ENCODE peak calls at places on chromosomes 13 and 19, in four cellular contexts. I, Y, O and S are unnamed samples.
A peak's percentile ranks its signal among the peaks of the same experiment; 100 is the strongest.

GRCh38 chr13:95300625-95301134 is 571 bp downstream of the ABCC4 start:
- DNase-seq in I (no peak), Y (peak; percentile 71), O (peak; percentile 16), S (peak; percentile 50)

GRCh38 chr19:18879579-18880373 is 16.2 kb downstream of the CERS1 start:
- DNase-seq in I (no peak), Y (peak; percentile 96), O (no peak), S (peak; percentile 85)

GRCh38 chr19:46351241-46352041 is 4.6 kb downstream of the PPP5C start:
- DNase-seq in I (no peak), Y (no peak), O (no peak), S (no peak)

GRCh38 chr19:56507446-56508281 is at the start of gene ZNF471:
- DNase-seq in I (no peak), Y (no peak), O (no peak), S (peak; percentile 91)

GRCh38 chr19:19538767-19539166 is 702 bp downstream of the CILP2 start:
- DNase-seq in I (no peak), Y (no peak), O (no peak), S (peak; percentile 22)

GRCh38 chr19:46798713-46799112 is 10.3 kb upstream of the SLC1A5 start:
- DNase-seq in I (no peak), Y (no peak), O (no peak), S (no peak)

GRCh38 chr13:89267734-89268133 is 1596.6 kb downstream of the SLITRK5 start:
- DNase-seq in I (no peak), Y (no peak), O (no peak), S (no peak)

GRCh38 chr13:99000137-99000536 is 22.3 kb upstream of the DOCK9 start:
- DNase-seq in I (no peak), Y (no peak), O (no peak), S (no peak)

GRCh38 chr13:101204270-101205011 is 211.9 kb downstream of the NALCN start:
- DNase-seq in I (no peak), Y (no peak), O (no peak), S (no peak)

GRCh38 chr19:32909257-32909656 is 39.7 kb upstream of the SLC7A9 start:
- DNase-seq in I (no peak), Y (peak; percentile 2), O (no peak), S (no peak)

GRCh38 chr19:13526552-13526951 is 20.3 kb upstream of the CACNA1A start:
- DNase-seq in I (no peak), Y (peak; percentile 56), O (no peak), S (peak; percentile 85)

GRCh38 chr13:73722120-73722519 is 412.1 kb downstream of the KLF12 start:
- DNase-seq in I (peak; percentile 39), Y (no peak), O (peak; percentile 5), S (no peak)

GRCh38 chr13:93260591-93260990 is 34.0 kb downstream of the GPC6 start:
- DNase-seq in I (no peak), Y (no peak), O (no peak), S (no peak)

GRCh38 chr13:101835920-101836319 is 383.4 kb downstream of the ITGBL1 start:
- DNase-seq in I (no peak), Y (no peak), O (no peak), S (no peak)

GRCh38 chr13:45238945-45239795 is 38.3 kb upstream of the KCTD4 start:
- DNase-seq in I (no peak), Y (no peak), O (no peak), S (no peak)

GRCh38 chr13:106867249-106867648 is 299.3 kb upstream of the ARGLU1 start:
- DNase-seq in I (no peak), Y (no peak), O (no peak), S (no peak)

GRCh38 chr19:28827382-28827781 is 385.6 kb downstream of the UQCRFS1 start:
- DNase-seq in I (no peak), Y (no peak), O (no peak), S (no peak)

GRCh38 chr19:28828276-28828870 is 384.6 kb downstream of the UQCRFS1 start:
- DNase-seq in I (no peak), Y (no peak), O (no peak), S (no peak)

GRCh38 chr19:28820289-28820688 is 392.7 kb downstream of the UQCRFS1 start:
- DNase-seq in I (no peak), Y (no peak), O (no peak), S (no peak)

DNA sequence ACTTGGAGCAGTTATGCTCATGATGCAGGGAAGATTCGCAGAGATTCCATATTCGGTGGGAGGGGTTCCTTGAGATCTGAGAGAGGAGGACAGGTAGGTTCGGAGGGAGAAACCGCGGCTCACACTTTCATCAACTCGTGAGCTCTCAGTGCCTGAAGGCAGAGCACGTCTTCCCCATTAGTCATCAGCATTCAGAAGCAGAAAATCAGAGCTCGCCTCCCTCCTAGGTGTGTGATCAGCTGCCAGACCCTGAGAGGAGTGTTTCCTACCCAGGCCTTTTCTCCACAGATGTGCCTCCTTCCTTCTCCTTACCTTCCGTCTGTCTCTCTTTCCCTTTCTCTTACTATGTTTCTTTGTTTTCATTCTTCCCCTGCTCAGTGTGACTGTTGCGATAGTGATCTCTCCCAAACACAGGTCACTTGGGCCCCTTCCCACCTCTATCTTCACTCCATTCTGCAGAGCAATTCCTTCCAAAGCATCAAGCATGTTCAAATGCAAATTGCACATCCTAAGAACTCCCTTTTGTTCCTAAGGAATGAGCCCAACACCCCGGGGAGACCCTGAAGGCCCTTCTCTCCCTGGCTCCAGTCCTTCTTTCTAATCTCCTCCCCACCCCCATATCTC is 389.5 kb downstream of the UQCRFS1 start:
- DNase-seq in I (no peak), Y (no peak), O (no peak), S (no peak)
- TF ChIP-seq TCF7 in I (no peak), Y (no peak), O (no peak), S (no peak)

GRCh38 chr13:40452741-40453665 is 213.4 kb downstream of the FOXO1 start:
- DNase-seq in I (no peak), Y (no peak), O (peak; percentile 63), S (no peak)

GRCh38 chr13:40452038-40452666 is 214.3 kb downstream of the FOXO1 start:
- DNase-seq in I (no peak), Y (no peak), O (no peak), S (no peak)

GRCh38 chr13:40456397-40456958 is 210.0 kb downstream of the FOXO1 start:
- DNase-seq in I (no peak), Y (no peak), O (no peak), S (no peak)

GRCh38 chr13:40456979-40457553 is 209.4 kb downstream of the FOXO1 start:
- DNase-seq in I (no peak), Y (no peak), O (no peak), S (no peak)

GRCh38 chr13:40453666-40454030 is 212.8 kb downstream of the FOXO1 start:
- DNase-seq in I (no peak), Y (no peak), O (no peak), S (no peak)
- TF ChIP-seq TCF7 in I (no peak), Y (no peak), O (no peak), S (no peak)

DNA sequence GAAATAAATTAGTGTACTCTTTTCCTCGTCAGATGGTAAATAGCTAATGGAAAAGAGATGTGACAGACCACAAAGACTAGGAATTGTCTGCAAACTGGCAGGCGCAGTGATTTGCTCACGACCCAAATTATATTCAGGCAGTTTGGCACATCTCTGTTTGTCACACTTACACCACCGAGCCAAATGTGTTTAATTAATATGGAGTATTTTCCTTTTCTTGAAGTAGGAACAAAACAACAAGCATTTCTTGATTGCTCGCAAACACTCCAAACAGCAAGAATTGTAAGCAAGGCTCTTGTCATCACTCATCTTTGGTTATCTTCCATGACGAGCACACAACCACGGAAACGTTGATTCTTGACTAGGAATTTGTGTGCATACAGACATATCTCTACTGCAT is 884.1 kb downstream of the PCDH9 start:
- DNase-seq in I (no peak), Y (no peak), O (no peak), S (no peak)
- TF ChIP-seq TCF7 in I (no peak), Y (no peak), O (no peak), S (no peak)

GRCh38 chr13:75762066-75762937 is 126.2 kb downstream of the LMO7 start:
- DNase-seq in I (peak; percentile 84), Y (no peak), O (peak; percentile 15), S (no peak)

GRCh38 chr13:75762967-75763366 is 126.8 kb downstream of the LMO7 start:
- DNase-seq in I (peak; percentile 24), Y (no peak), O (peak; percentile 26), S (no peak)

GRCh38 chr13:75761373-75761772 is 125.2 kb downstream of the LMO7 start:
- DNase-seq in I (peak; percentile 25), Y (no peak), O (no peak), S (no peak)

GRCh38 chr13:75759531-75759930 is 123.4 kb downstream of the LMO7 start:
- DNase-seq in I (no peak), Y (no peak), O (peak; percentile 34), S (no peak)

GRCh38 chr13:75760182-75760981 is 124.3 kb downstream of the LMO7 start:
- DNase-seq in I (no peak), Y (no peak), O (peak; percentile 98), S (no peak)
- TF ChIP-seq TCF7 in I (no peak), Y (no peak), O (peak; percentile 94), S (no peak)

GRCh38 chr19:8526345-8527062 is 12.5 kb upstream of the ZNF414 start:
- DNase-seq in I (no peak), Y (peak; percentile 87), O (peak; percentile 87), S (peak; percentile 95)
- TF ChIP-seq TCF7 in I (no peak), Y (no peak), O (no peak), S (no peak)

GRCh38 chr13:51663980-51664957 is 80.0 kb downstream of the WDFY2 start:
- DNase-seq in I (no peak), Y (no peak), O (no peak), S (no peak)
- TF ChIP-seq TCF7 in I (no peak), Y (no peak), O (no peak), S (no peak)

GRCh38 chr19:10538204-10538603 is 5.5 kb upstream of the ATG4D start:
- DNase-seq in I (no peak), Y (no peak), O (no peak), S (no peak)
- TF ChIP-seq TCF7 in I (no peak), Y (no peak), O (no peak), S (no peak)

GRCh38 chr19:28400953-28401671 is 811.8 kb downstream of the UQCRFS1 start:
- DNase-seq in I (no peak), Y (no peak), O (no peak), S (no peak)
- TF ChIP-seq TCF7 in I (no peak), Y (no peak), O (no peak), S (no peak)